ENCODE peak calls at places on chromosomes 3 and 15, in four cellular contexts. Y is ovary, D is breast epithelium, P is neural crest cell. K is an unnamed sample.

GRCh38 chr3:186590580-186591296 is 20.2 kb downstream of the DNAJB11 start:
- DNase-seq in Y (no peak), D (no peak), P (no peak), K (no peak)

GRCh38 chr3:133491481-133492059 is 81.9 kb upstream of the CDV3 start:
- DNase-seq in D (no peak), P (no peak), Y (no peak), K (no peak)

GRCh38 chr3:129245141-129245540 is 4.3 kb upstream of the COPG1 start:
- DNase-seq in D (no peak), Y (no peak), P (no peak), K (no peak)

GRCh38 chr3:107193114-107193513 is 184.1 kb upstream of the CCDC54 start:
- DNase-seq in P (no peak), D (no peak), Y (no peak), K (no peak)

GRCh38 chr15:44501768-44502366 is 35.1 kb upstream of the EIF3J start:
- DNase-seq in Y (no peak), D (no peak), P (no peak), K (no peak)

GRCh38 chr15:100665570-100665969 is 63.2 kb downstream of the ASB7 start:
- DNase-seq in Y (no peak), D (no peak), P (no peak), K (no peak)

GRCh38 chr15:53658827-53659226 is 100.6 kb downstream of the WDR72 start:
- DNase-seq in D (no peak), Y (no peak), P (no peak), K (no peak)

GRCh38 chr3:123155471-123156011 is 46.2 kb upstream of the SEC22A start:
- DNase-seq in D (no peak), P (no peak), Y (peak), K (no peak)

GRCh38 chr3:125022186-125022585 is 33.6 kb downstream of the HEG1 start:
- DNase-seq in P (no peak), Y (no peak), D (no peak), K (no peak)

GRCh38 chr3:42936157-42936981 is 30.4 kb downstream of the ZNF662 start:
- DNase-seq in P (no peak), D (no peak), Y (peak), K (no peak)

GRCh38 chr3:24220859-24221657 is 273.6 kb downstream of the THRB start:
- DNase-seq in P (no peak), D (no peak), Y (no peak), K (peak)

GRCh38 chr3:177714945-177715344 is 517.7 kb upstream of the TBL1XR1 start:
- DNase-seq in P (no peak), D (no peak), Y (no peak), K (no peak)

GRCh38 chr3:50246517-50246954 is 10.5 kb downstream of the GNAI2 start:
- DNase-seq in Y (no peak), D (no peak), P (no peak), K (no peak)

GRCh38 chr3:81470416-81470978 is 290.9 kb downstream of the GBE1 start:
- DNase-seq in Y (no peak), D (no peak), P (no peak), K (no peak)

GRCh38 chr3:48432411-48433371 is 2.8 kb upstream of the PLXNB1 start:
- DNase-seq in Y (peak), D (no peak), P (no peak), K (no peak)

GRCh38 chr3:13890377-13891016 is 10.6 kb upstream of the WNT7A start:
- DNase-seq in D (no peak), P (no peak), Y (peak), K (no peak)

GRCh38 chr3:100425321-100425720 is 24.0 kb downstream of the LNP1 start:
- DNase-seq in P (no peak), D (no peak), Y (no peak), K (no peak)

GRCh38 chr15:90860450-90860849 is 7.9 kb upstream of the FURIN start:
- DNase-seq in P (no peak), Y (no peak), D (no peak), K (no peak)

GRCh38 chr3:187012609-187013051 is 82.3 kb downstream of the ST6GAL1 start:
- DNase-seq in P (no peak), D (no peak), Y (no peak), K (no peak)

GRCh38 chr3:109702252-109702651 is 364.9 kb upstream of the DPPA4 start:
- DNase-seq in P (no peak), D (no peak), Y (no peak), K (no peak)

GRCh38 chr15:59550520-59550919 is 61.1 kb upstream of the GCNT3 start:
- DNase-seq in Y (no peak), D (no peak), P (no peak), K (no peak)

GRCh38 chr15:87874896-87875661 is 381.5 kb downstream of the NTRK3 start:
- DNase-seq in D (no peak), Y (no peak), P (peak), K (no peak)

GRCh38 chr3:129389572-129389937 is 38.9 kb downstream of the EFCAB12 start:
- DNase-seq in P (no peak), Y (no peak), D (no peak), K (no peak)

GRCh38 chr3:88957751-88958452 is 149.5 kb upstream of the EPHA3 start:
- DNase-seq in P (no peak), D (no peak), Y (no peak), K (no peak)

GRCh38 chr3:102129774-102130608 is 280.7 kb downstream of the NFKBIZ start:
- DNase-seq in P (no peak), Y (no peak), D (no peak), K (peak)

GRCh38 chr15:91268510-91268909 is 168.5 kb downstream of the SV2B start:
- DNase-seq in Y (no peak), D (no peak), P (no peak), K (no peak)

GRCh38 chr3:177281292-177281942 is 84.1 kb upstream of the TBL1XR1 start:
- DNase-seq in P (no peak), Y (no peak), D (no peak), K (no peak)

GRCh38 chr15:78715930-78716329 is 74.9 kb upstream of the CHRNB4 start:
- DNase-seq in Y (no peak), D (no peak), P (no peak), K (peak)

GRCh38 chr3:141875893-141876380 is 506 bp upstream of the ATP1B3 start:
- DNase-seq in Y (peak), P (peak), D (no peak), K (no peak)

GRCh38 chr3:10601857-10602230 is 96.5 kb upstream of the ATP2B2 start:
- DNase-seq in Y (no peak), D (no peak), P (no peak), K (no peak)

GRCh38 chr15:89632563-89633430 is 22.5 kb downstream of the KIF7 start:
- DNase-seq in Y (no peak), P (no peak), D (no peak), K (no peak)

GRCh38 chr3:168088106-168088722 is 7.5 kb downstream of the GOLIM4 start:
- DNase-seq in D (no peak), P (no peak), Y (no peak), K (no peak)
- TF ChIP-seq CTCF in D (no peak), P (peak), Y (no peak), K (peak)

GRCh38 chr3:86785381-86785780 is 205.6 kb downstream of the VGLL3 start:
- DNase-seq in P (no peak), Y (no peak), D (no peak), K (no peak)
- TF ChIP-seq CTCF in P (peak), Y (no peak), D (no peak), K (no peak)

DNA sequence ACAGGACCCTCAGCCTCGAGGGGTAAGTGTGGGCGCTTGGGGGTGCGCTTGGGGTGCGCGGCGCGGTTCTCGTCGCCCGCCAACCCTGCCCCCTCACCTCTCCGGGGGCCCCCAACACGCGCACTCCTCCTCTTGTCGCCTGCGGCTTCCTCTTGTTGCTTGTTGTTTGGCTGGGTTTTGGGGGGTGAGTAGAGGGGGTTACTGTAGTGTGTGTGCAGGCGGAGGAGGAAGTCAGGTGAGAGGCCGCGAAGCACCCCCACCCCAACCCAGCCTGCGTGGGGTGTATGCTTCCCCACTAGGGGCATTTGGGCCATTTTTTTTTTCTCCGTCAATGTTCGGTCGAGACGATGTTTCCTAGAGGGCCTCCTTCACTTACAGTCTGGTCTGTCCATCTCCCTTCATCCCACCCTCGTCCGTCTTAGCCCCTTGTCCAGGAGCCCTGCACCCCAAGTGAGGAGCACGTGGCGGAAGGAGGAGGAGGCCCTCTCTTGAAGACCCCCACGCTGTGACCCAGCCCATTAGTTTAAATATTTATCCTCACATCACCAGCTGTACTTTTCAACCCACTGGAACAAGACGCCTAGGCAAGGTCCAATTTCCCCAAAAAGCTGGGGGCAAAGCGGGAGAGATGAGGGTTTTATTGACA is 20.4 kb upstream of the SATB1 start:
- DNase-seq in Y (no peak), P (no peak), D (no peak), K (no peak)
- TF ChIP-seq CTCF in Y (no peak), P (no peak), D (peak), K (no peak)

DNA sequence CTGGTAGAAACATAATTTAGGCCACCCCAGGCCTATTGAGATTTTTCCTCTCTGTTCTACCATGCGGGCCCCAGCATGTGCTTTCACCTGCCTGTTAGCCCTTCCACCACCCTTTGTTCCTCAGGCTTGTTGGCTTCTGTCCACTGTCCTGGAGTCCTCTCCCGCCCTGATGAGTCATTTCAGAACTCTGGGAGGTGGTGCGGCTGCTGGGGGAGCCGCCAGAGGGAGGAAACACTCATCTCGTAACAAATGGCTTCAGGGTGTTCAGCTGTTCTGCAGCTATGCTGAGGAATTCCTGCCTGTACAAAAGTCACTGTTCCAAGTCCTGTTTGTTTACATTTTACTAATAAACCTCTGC is 36.3 kb downstream of the LRTM1 start:
- DNase-seq in D (peak), P (peak), Y (peak), K (peak)
- TF ChIP-seq CTCF in D (peak), P (peak), Y (peak), K (peak)